ENCODE peak calls at places on chromosomes 1 and 21, in seven cellular contexts. L, O, D, H, K, M and R are unnamed samples.

GRCh38 chr1:15919316-15919715 is 56.6 kb downstream of the ZBTB17 start:
- DNase-seq in M (no peak), L (no peak), H (no peak), K (no peak), O (no peak), D (no peak), R (no peak)

GRCh38 chr21:36452281-36452680 is 27.6 kb downstream of the CLDN14 start:
- DNase-seq in H (no peak), M (no peak), L (no peak), D (no peak), O (no peak), K (peak; percentile 36), R (no peak)

GRCh38 chr1:154975409-154976205 is 1.1 kb downstream of the CKS1B start:
- DNase-seq in L (no peak), O (no peak), D (no peak), K (peak; percentile 67), H (peak; percentile 78), M (no peak), R (peak; percentile 46)

GRCh38 chr1:203660931-203661484 is 34.4 kb downstream of the ATP2B4 start:
- DNase-seq in H (no peak), M (no peak), O (no peak), D (no peak), K (no peak), L (no peak), R (no peak)

GRCh38 chr1:116152950-116153691 is 41.9 kb downstream of the MAB21L3 start:
- DNase-seq in O (no peak), M (no peak), L (no peak), K (no peak), H (no peak), D (no peak), R (no peak)

GRCh38 chr1:15816674-15817073 is 9.2 kb upstream of the UQCRHL start:
- DNase-seq in K (no peak), O (no peak), D (no peak), H (no peak), M (no peak), L (no peak), R (no peak)

GRCh38 chr1:43648448-43648847 is 1.5 kb upstream of the KDM4A start:
- DNase-seq in O (no peak), M (no peak), K (no peak), H (peak; percentile 65), D (no peak), L (no peak), R (no peak)

GRCh38 chr1:25958475-25958874 is 39.4 kb downstream of the PAFAH2 start:
- DNase-seq in O (no peak), K (peak; percentile 16), H (peak; percentile 12), D (no peak), M (no peak), L (no peak), R (no peak)

GRCh38 chr1:43976045-43976444 is 1.3 kb downstream of the ATP6V0B start:
- DNase-seq in D (no peak), O (no peak), H (no peak), L (no peak), K (no peak), M (peak; percentile 56), R (no peak)

GRCh38 chr1:94769551-94769950 is 50.6 kb upstream of the SLC44A3 start:
- DNase-seq in O (no peak), D (no peak), H (no peak), K (no peak), M (no peak), L (no peak), R (no peak)

GRCh38 chr1:229273507-229274232 is 2.8 kb downstream of the RAB4A start:
- DNase-seq in H (no peak), O (no peak), D (no peak), L (no peak), K (peak; percentile 33), M (no peak), R (no peak)

GRCh38 chr1:97013904-97014303 is 292.3 kb downstream of the PTBP2 start:
- DNase-seq in O (no peak), L (no peak), H (no peak), M (no peak), K (peak; percentile 93), D (no peak), R (no peak)

GRCh38 chr21:39182484-39183271 is 573 bp downstream of the PSMG1 start:
- DNase-seq in M (no peak), L (no peak), O (no peak), K (peak; percentile 45), H (peak; percentile 11), D (no peak), R (no peak)

GRCh38 chr1:176203735-176204134 is 3.4 kb downstream of the COP1 start:
- DNase-seq in O (no peak), H (no peak), D (no peak), M (no peak), K (no peak), L (no peak), R (no peak)

GRCh38 chr1:207868252-207868768 is 42.6 kb downstream of the CD34 start:
- DNase-seq in O (no peak), D (peak; percentile 58), K (peak; percentile 45), L (no peak), M (peak; percentile 60), H (peak; percentile 56), R (peak; percentile 38)

GRCh38 chr1:47207811-47208373 is 18.1 kb upstream of the PDZK1IP1 start:
- DNase-seq in K (peak; percentile 28), O (no peak), L (no peak), H (no peak), M (no peak), D (no peak), R (no peak)

GRCh38 chr1:233295775-233296322 is 324 bp upstream of the PCNX2 start:
- DNase-seq in O (no peak), K (no peak), M (no peak), L (no peak), D (no peak), H (no peak), R (no peak)

GRCh38 chr1:1510912-1511532 is 940 bp upstream of the ATAD3A start:
- DNase-seq in H (peak; percentile 44), K (no peak), L (peak; percentile 59), D (no peak), O (no peak), M (peak; percentile 16), R (peak; percentile 47)

GRCh38 chr1:22317231-22317919 is 134.3 kb upstream of the ZBTB40 start:
- DNase-seq in O (peak; percentile 56), M (peak; percentile 88), D (peak; percentile 86), H (peak; percentile 40), L (peak; percentile 6), K (peak; percentile 26), R (peak; percentile 76)

GRCh38 chr1:168110896-168111545 is 25.7 kb downstream of the GPR161 start:
- DNase-seq in D (no peak), M (no peak), H (no peak), L (peak; percentile 12), K (no peak), O (no peak), R (no peak)

GRCh38 chr1:206737729-206738222 is 32.8 kb upstream of the IL19 start:
- DNase-seq in K (no peak), L (no peak), D (no peak), O (no peak), H (no peak), M (peak; percentile 40), R (no peak)

GRCh38 chr1:208142632-208143390 is 101.4 kb downstream of the PLXNA2 start:
- DNase-seq in O (no peak), D (no peak), L (no peak), H (no peak), K (no peak), M (no peak), R (no peak)

GRCh38 chr1:248788327-248788726 is 32.8 kb upstream of the LYPD8 start:
- DNase-seq in D (no peak), L (no peak), M (no peak), K (no peak), H (no peak), O (no peak), R (no peak)

DNA sequence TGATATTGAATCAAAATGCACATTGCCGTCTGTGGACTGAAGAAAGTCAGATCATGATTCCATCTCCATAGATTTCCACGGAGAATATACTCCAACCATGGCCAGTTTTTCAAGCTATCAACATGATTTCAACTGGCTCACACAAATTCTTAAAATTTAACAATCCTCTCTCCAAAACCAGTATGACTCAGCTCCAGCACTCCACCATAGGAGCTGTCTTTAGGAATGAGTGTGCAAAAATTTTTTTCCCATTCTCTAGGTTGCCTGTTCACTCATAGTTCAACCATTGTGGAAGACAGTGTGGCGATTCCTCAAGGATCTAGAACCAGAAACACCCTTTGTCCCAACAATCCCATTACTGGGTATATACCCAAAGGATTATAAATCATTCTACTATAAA is 40.8 kb downstream of the RGL1 start:
- DNase-seq in D (no peak), O (no peak), H (no peak), M (no peak), L (no peak), K (no peak), R (no peak)
- TF ChIP-seq MAX in D (no peak), O (no peak), H (no peak), M (no peak), L (no peak), K (no peak), R (no peak)

GRCh38 chr1:201348211-201348566 is 29.3 kb downstream of the TNNT2 start:
- DNase-seq in L (peak; percentile 53), D (peak; percentile 86), O (peak; percentile 92), H (peak; percentile 53), K (peak; percentile 17), M (peak; percentile 69), R (peak; percentile 81)

GRCh38 chr1:201351617-201352016 is 25.9 kb downstream of the TNNT2 start:
- DNase-seq in K (no peak), O (no peak), D (no peak), M (no peak), H (no peak), L (no peak), R (no peak)

GRCh38 chr1:201350884-201351283 is 26.6 kb downstream of the TNNT2 start:
- DNase-seq in O (no peak), H (no peak), D (no peak), L (no peak), K (no peak), M (no peak), R (peak; percentile 2)

GRCh38 chr1:201349091-201349490 is 28.4 kb downstream of the TNNT2 start:
- DNase-seq in D (no peak), H (no peak), K (no peak), O (no peak), M (no peak), L (no peak), R (no peak)

GRCh38 chr1:201350361-201350725 is 27.1 kb downstream of the TNNT2 start:
- DNase-seq in L (no peak), M (no peak), K (no peak), O (no peak), H (no peak), D (no peak), R (peak; percentile 4)
- TF ChIP-seq MAX in L (no peak), M (no peak), K (no peak), O (no peak), H (no peak), D (no peak), R (no peak)

DNA sequence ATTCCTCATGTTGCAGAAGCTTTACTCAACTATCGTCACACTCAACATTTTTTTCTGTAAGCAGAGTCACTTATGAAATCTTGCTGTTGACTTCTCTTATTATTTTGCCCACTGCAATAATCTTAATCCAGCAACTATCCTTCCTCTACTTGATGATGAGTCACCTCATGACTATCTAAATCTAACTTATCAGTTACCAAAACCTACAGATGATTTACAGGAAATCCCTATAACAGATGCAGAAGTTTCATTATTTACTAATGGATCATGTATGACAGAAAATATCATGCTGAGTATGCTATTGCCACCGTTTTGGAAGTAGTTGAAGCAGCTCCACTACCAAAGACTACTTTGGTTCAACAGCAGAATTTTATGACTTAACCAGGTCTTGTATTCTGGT is 378.8 kb downstream of the DUSP10 start:
- DNase-seq in L (no peak), K (no peak), O (no peak), H (no peak), D (no peak), M (no peak), R (no peak)
- TF ChIP-seq MAX in L (no peak), K (no peak), O (no peak), H (no peak), D (no peak), M (no peak), R (no peak)

GRCh38 chr1:232011961-232012360 is 385.4 kb downstream of the DISC1 start:
- DNase-seq in D (no peak), O (no peak), L (no peak), H (no peak), K (no peak), M (no peak), R (no peak)
- TF ChIP-seq MAX in D (no peak), O (no peak), L (no peak), H (no peak), K (no peak), M (no peak), R (no peak)